ENCODE peak calls at places on chromosome 1, in ten cellular contexts. T is GM06990, U is Right ventricle myocardium inferior, G is cardiac muscle cell, R is mucosa of descending colon, V is ACHN, W is GM12878, I is NCI-H2081, O is T follicular helper cell, X is GM12865. J is an unnamed sample.

GRCh38 chr1:204435246-204435885 is 23.7 kb upstream of the PPP1R15B start:
- DNase-seq in T (no peak), U (no peak), G (no peak), R (no peak), V (no peak), W (no peak), I (no peak), O (no peak), X (no peak), J (no peak)

GRCh38 chr1:151327903-151328674 is 873 bp upstream of the PI4KB start:
- DNase-seq in T (peak), U (no peak), G (no peak), R (peak), V (peak), W (no peak), I (peak), O (no peak), X (no peak), J (peak)

GRCh38 chr1:64537942-64538341 is 68.0 kb downstream of the CACHD1 start:
- DNase-seq in T (no peak), U (no peak), G (no peak), R (no peak), V (peak), W (no peak), I (no peak), O (no peak), X (no peak), J (no peak)

GRCh38 chr1:110223127-110223526 is 13.0 kb downstream of the KCNC4 start:
- DNase-seq in T (no peak), U (no peak), G (no peak), R (no peak), V (no peak), W (no peak), I (no peak), O (no peak), X (no peak), J (no peak)

GRCh38 chr1:26034504-26035202 is 11.3 kb downstream of the SLC30A2 start:
- DNase-seq in T (no peak), U (no peak), G (no peak), R (no peak), V (peak), W (no peak), I (peak), O (no peak), X (no peak), J (no peak)

GRCh38 chr1:9444532-9444931 is 94.7 kb upstream of the SLC25A33 start:
- DNase-seq in T (no peak), U (no peak), G (no peak), R (no peak), V (no peak), W (no peak), I (no peak), O (no peak), X (no peak), J (no peak)

GRCh38 chr1:8349473-8349865 is 31.6 kb downstream of the SLC45A1 start:
- DNase-seq in T (no peak), U (peak), G (no peak), R (no peak), V (no peak), W (no peak), I (no peak), O (no peak), X (no peak), J (no peak)

GRCh38 chr1:35560256-35561225 is 2.9 kb downstream of the NCDN start:
- DNase-seq in T (no peak), U (peak), G (no peak), R (no peak), V (no peak), W (no peak), I (peak), O (no peak), X (no peak), J (peak)

GRCh38 chr1:33736496-33736895 is 127.4 kb upstream of the HMGB4 start:
- DNase-seq in T (no peak), U (no peak), G (no peak), R (no peak), V (no peak), W (no peak), I (no peak), O (no peak), X (no peak), J (no peak)

GRCh38 chr1:109895720-109896504 is 14.7 kb upstream of the CSF1 start:
- DNase-seq in T (no peak), U (no peak), G (no peak), R (no peak), V (peak), W (no peak), I (no peak), O (no peak), X (no peak), J (peak)

GRCh38 chr1:226443439-226443838 is 35.5 kb upstream of the PARP1 start:
- DNase-seq in T (no peak), U (no peak), G (no peak), R (no peak), V (no peak), W (no peak), I (no peak), O (no peak), X (no peak), J (no peak)

GRCh38 chr1:117652421-117652820 is 46.6 kb downstream of the TENT5C start:
- DNase-seq in T (no peak), U (no peak), G (no peak), R (no peak), V (no peak), W (no peak), I (no peak), O (no peak), X (no peak), J (no peak)

GRCh38 chr1:3133671-3134070 is 64.7 kb downstream of the PRDM16 start:
- DNase-seq in T (no peak), U (no peak), G (no peak), R (no peak), V (no peak), W (no peak), I (no peak), O (no peak), X (no peak), J (no peak)

J was measured in right cardiac atrium.